ENCODE peak calls at places on chromosomes 3 and 15, in seven cellular contexts. One of them, this sample, is unnamed. For H3K9me3, the result is how much of the 10 kb centered on the place peaks cover.

GRCh38 chr3:69250014-69250413 is 127.6 kb upstream of the LMOD3 start:
- DNase-seq in endothelial cell of umbilical vein: no peak
- DNase-seq in upper lobe of right lung: no peak
- DNase-seq in right atrium auricular region: no peak
- DNase-seq in neuronal stem cell: peak
- DNase-seq in CD8-positive, alpha-beta T cell: peak
- DNase-seq in Peyer's patch: no peak
- DNase-seq in this sample: peak

GRCh38 chr15:96336643-96337353 is 6.3 kb downstream of the NR2F2 start:
- DNase-seq in Peyer's patch: no peak
- DNase-seq in right atrium auricular region: peak
- DNase-seq in neuronal stem cell: peak
- DNase-seq in CD8-positive, alpha-beta T cell: no peak
- DNase-seq in endothelial cell of umbilical vein: peak
- DNase-seq in upper lobe of right lung: no peak
- DNase-seq in this sample: no peak

GRCh38 chr15:29135702-29136426 is 133.8 kb downstream of the NSMCE3 start:
- DNase-seq in neuronal stem cell: no peak
- DNase-seq in upper lobe of right lung: peak
- DNase-seq in CD8-positive, alpha-beta T cell: no peak
- DNase-seq in right atrium auricular region: no peak
- DNase-seq in Peyer's patch: no peak
- DNase-seq in endothelial cell of umbilical vein: no peak
- DNase-seq in this sample: no peak

GRCh38 chr15:91203619-91204018 is 103.6 kb downstream of the SV2B start:
- DNase-seq in CD8-positive, alpha-beta T cell: no peak
- DNase-seq in neuronal stem cell: no peak
- DNase-seq in endothelial cell of umbilical vein: no peak
- DNase-seq in upper lobe of right lung: no peak
- DNase-seq in right atrium auricular region: no peak
- DNase-seq in Peyer's patch: no peak
- DNase-seq in this sample: no peak

GRCh38 chr15:52133510-52134220 is 21.1 kb upstream of the BCL2L10 start:
- DNase-seq in upper lobe of right lung: no peak
- DNase-seq in right atrium auricular region: no peak
- DNase-seq in endothelial cell of umbilical vein: no peak
- DNase-seq in Peyer's patch: no peak
- DNase-seq in neuronal stem cell: no peak
- DNase-seq in CD8-positive, alpha-beta T cell: no peak
- DNase-seq in this sample: no peak

GRCh38 chr3:128448491-128448890 is 18.2 kb downstream of the DNAJB8 start:
- DNase-seq in CD8-positive, alpha-beta T cell: no peak
- DNase-seq in neuronal stem cell: no peak
- DNase-seq in Peyer's patch: no peak
- DNase-seq in upper lobe of right lung: no peak
- DNase-seq in right atrium auricular region: no peak
- DNase-seq in endothelial cell of umbilical vein: no peak
- DNase-seq in this sample: no peak

GRCh38 chr3:194247350-194247740 is 103.8 kb downstream of the CPN2 start:
- DNase-seq in Peyer's patch: no peak
- DNase-seq in right atrium auricular region: no peak
- DNase-seq in CD8-positive, alpha-beta T cell: no peak
- DNase-seq in endothelial cell of umbilical vein: no peak
- DNase-seq in neuronal stem cell: no peak
- DNase-seq in upper lobe of right lung: no peak
- DNase-seq in this sample: no peak

GRCh38 chr15:90686435-90687218 is 30.5 kb upstream of the BLM start:
- DNase-seq in neuronal stem cell: no peak
- DNase-seq in right atrium auricular region: no peak
- DNase-seq in upper lobe of right lung: no peak
- DNase-seq in CD8-positive, alpha-beta T cell: no peak
- DNase-seq in endothelial cell of umbilical vein: no peak
- DNase-seq in Peyer's patch: no peak
- DNase-seq in this sample: no peak

GRCh38 chr3:172140499-172141391 is 101.4 kb downstream of the FNDC3B start:
- DNase-seq in right atrium auricular region: no peak
- DNase-seq in neuronal stem cell: no peak
- DNase-seq in endothelial cell of umbilical vein: peak
- DNase-seq in upper lobe of right lung: no peak
- DNase-seq in CD8-positive, alpha-beta T cell: no peak
- DNase-seq in Peyer's patch: no peak
- DNase-seq in this sample: no peak

GRCh38 chr15:96463376-96463775 is 132.9 kb downstream of the NR2F2 start:
- DNase-seq in Peyer's patch: no peak
- DNase-seq in endothelial cell of umbilical vein: no peak
- DNase-seq in neuronal stem cell: no peak
- DNase-seq in right atrium auricular region: no peak
- DNase-seq in CD8-positive, alpha-beta T cell: no peak
- DNase-seq in upper lobe of right lung: no peak
- DNase-seq in this sample: no peak

GRCh38 chr3:150673966-150674365 is 29.8 kb downstream of the ERICH6 start:
- DNase-seq in neuronal stem cell: no peak
- DNase-seq in endothelial cell of umbilical vein: no peak
- DNase-seq in CD8-positive, alpha-beta T cell: no peak
- DNase-seq in upper lobe of right lung: no peak
- DNase-seq in right atrium auricular region: no peak
- DNase-seq in Peyer's patch: no peak
- DNase-seq in this sample: no peak

GRCh38 chr15:65935391-65935790 is 66.1 kb downstream of the RAB11A start:
- DNase-seq in endothelial cell of umbilical vein: no peak
- DNase-seq in CD8-positive, alpha-beta T cell: no peak
- DNase-seq in Peyer's patch: no peak
- DNase-seq in right atrium auricular region: no peak
- DNase-seq in upper lobe of right lung: no peak
- DNase-seq in neuronal stem cell: no peak
- DNase-seq in this sample: no peak

GRCh38 chr3:77254967-77255831 is 215.3 kb downstream of the ROBO2 start:
- DNase-seq in Peyer's patch: no peak
- DNase-seq in neuronal stem cell: peak
- DNase-seq in right atrium auricular region: no peak
- DNase-seq in CD8-positive, alpha-beta T cell: no peak
- DNase-seq in upper lobe of right lung: no peak
- DNase-seq in endothelial cell of umbilical vein: peak
- DNase-seq in this sample: peak

GRCh38 chr3:122789585-122790273 is 3.9 kb downstream of the HSPBAP1 start:
- DNase-seq in right atrium auricular region: no peak
- DNase-seq in neuronal stem cell: no peak
- DNase-seq in endothelial cell of umbilical vein: no peak
- DNase-seq in upper lobe of right lung: no peak
- DNase-seq in Peyer's patch: no peak
- DNase-seq in CD8-positive, alpha-beta T cell: no peak
- DNase-seq in this sample: no peak

GRCh38 chr15:70271422-70272088 is 173.8 kb upstream of the TLE3 start:
- DNase-seq in neuronal stem cell: peak
- DNase-seq in endothelial cell of umbilical vein: peak
- DNase-seq in CD8-positive, alpha-beta T cell: no peak
- DNase-seq in right atrium auricular region: peak
- DNase-seq in Peyer's patch: no peak
- DNase-seq in upper lobe of right lung: no peak
- DNase-seq in this sample: peak

GRCh38 chr3:66298591-66298990 is 77.8 kb downstream of the SLC25A26 start:
- DNase-seq in endothelial cell of umbilical vein: no peak
- DNase-seq in neuronal stem cell: no peak
- DNase-seq in CD8-positive, alpha-beta T cell: no peak
- DNase-seq in right atrium auricular region: no peak
- DNase-seq in Peyer's patch: no peak
- DNase-seq in upper lobe of right lung: no peak
- DNase-seq in this sample: no peak

GRCh38 chr3:100629728-100630127 is 20.3 kb downstream of the ADGRG7 start:
- DNase-seq in CD8-positive, alpha-beta T cell: no peak
- DNase-seq in upper lobe of right lung: no peak
- DNase-seq in endothelial cell of umbilical vein: peak
- DNase-seq in Peyer's patch: no peak
- DNase-seq in neuronal stem cell: no peak
- DNase-seq in right atrium auricular region: no peak
- DNase-seq in this sample: no peak
- H3K4me3 ChIP-seq in CD8-positive, alpha-beta T cell: no peak
- H3K4me3 ChIP-seq in upper lobe of right lung: no peak
- H3K4me3 ChIP-seq in endothelial cell of umbilical vein: no peak
- H3K4me3 ChIP-seq in Peyer's patch: no peak
- H3K4me3 ChIP-seq in neuronal stem cell: no peak
- H3K4me3 ChIP-seq in right atrium auricular region: no peak
- H3K4me3 ChIP-seq in this sample: no peak

GRCh38 chr3:14448063-14448462 is 45.7 kb downstream of the SLC6A6 start:
- DNase-seq in endothelial cell of umbilical vein: no peak
- DNase-seq in Peyer's patch: no peak
- DNase-seq in upper lobe of right lung: no peak
- DNase-seq in right atrium auricular region: no peak
- DNase-seq in neuronal stem cell: no peak
- DNase-seq in CD8-positive, alpha-beta T cell: no peak
- DNase-seq in this sample: no peak

GRCh38 chr3:14446988-14447570 is 44.7 kb downstream of the SLC6A6 start:
- DNase-seq in neuronal stem cell: no peak
- DNase-seq in endothelial cell of umbilical vein: no peak
- DNase-seq in Peyer's patch: no peak
- DNase-seq in right atrium auricular region: no peak
- DNase-seq in CD8-positive, alpha-beta T cell: no peak
- DNase-seq in upper lobe of right lung: no peak
- DNase-seq in this sample: no peak

GRCh38 chr3:14448756-14449728 is 46.6 kb downstream of the SLC6A6 start:
- DNase-seq in CD8-positive, alpha-beta T cell: no peak
- DNase-seq in endothelial cell of umbilical vein: no peak
- DNase-seq in upper lobe of right lung: no peak
- DNase-seq in Peyer's patch: no peak
- DNase-seq in right atrium auricular region: no peak
- DNase-seq in neuronal stem cell: no peak
- DNase-seq in this sample: no peak

GRCh38 chr3:14444380-14444779 is 42.0 kb downstream of the SLC6A6 start:
- DNase-seq in CD8-positive, alpha-beta T cell: no peak
- DNase-seq in endothelial cell of umbilical vein: no peak
- DNase-seq in right atrium auricular region: no peak
- DNase-seq in upper lobe of right lung: no peak
- DNase-seq in neuronal stem cell: no peak
- DNase-seq in Peyer's patch: no peak
- DNase-seq in this sample: no peak

GRCh38 chr3:14445773-14446172 is 43.4 kb downstream of the SLC6A6 start:
- DNase-seq in endothelial cell of umbilical vein: no peak
- DNase-seq in upper lobe of right lung: no peak
- DNase-seq in neuronal stem cell: no peak
- DNase-seq in right atrium auricular region: no peak
- DNase-seq in CD8-positive, alpha-beta T cell: no peak
- DNase-seq in Peyer's patch: no peak
- DNase-seq in this sample: no peak
- H3K9me3 ChIP-seq in endothelial cell of umbilical vein: under half
- H3K9me3 ChIP-seq in upper lobe of right lung: under half
- H3K9me3 ChIP-seq in neuronal stem cell: under half
- H3K9me3 ChIP-seq in right atrium auricular region: under half
- H3K9me3 ChIP-seq in CD8-positive, alpha-beta T cell: under half
- H3K9me3 ChIP-seq in Peyer's patch: under half
- H3K9me3 ChIP-seq in this sample: under half

GRCh38 chr15:74431645-74432044 is 2.1 kb downstream of the SEMA7A start:
- DNase-seq in Peyer's patch: peak
- DNase-seq in CD8-positive, alpha-beta T cell: no peak
- DNase-seq in neuronal stem cell: no peak
- DNase-seq in upper lobe of right lung: no peak
- DNase-seq in right atrium auricular region: no peak
- DNase-seq in endothelial cell of umbilical vein: no peak
- DNase-seq in this sample: no peak
- H3K4me3 ChIP-seq in Peyer's patch: no peak
- H3K4me3 ChIP-seq in CD8-positive, alpha-beta T cell: no peak
- H3K4me3 ChIP-seq in neuronal stem cell: no peak
- H3K4me3 ChIP-seq in upper lobe of right lung: no peak
- H3K4me3 ChIP-seq in right atrium auricular region: no peak
- H3K4me3 ChIP-seq in endothelial cell of umbilical vein: no peak
- H3K4me3 ChIP-seq in this sample: no peak

DNA sequence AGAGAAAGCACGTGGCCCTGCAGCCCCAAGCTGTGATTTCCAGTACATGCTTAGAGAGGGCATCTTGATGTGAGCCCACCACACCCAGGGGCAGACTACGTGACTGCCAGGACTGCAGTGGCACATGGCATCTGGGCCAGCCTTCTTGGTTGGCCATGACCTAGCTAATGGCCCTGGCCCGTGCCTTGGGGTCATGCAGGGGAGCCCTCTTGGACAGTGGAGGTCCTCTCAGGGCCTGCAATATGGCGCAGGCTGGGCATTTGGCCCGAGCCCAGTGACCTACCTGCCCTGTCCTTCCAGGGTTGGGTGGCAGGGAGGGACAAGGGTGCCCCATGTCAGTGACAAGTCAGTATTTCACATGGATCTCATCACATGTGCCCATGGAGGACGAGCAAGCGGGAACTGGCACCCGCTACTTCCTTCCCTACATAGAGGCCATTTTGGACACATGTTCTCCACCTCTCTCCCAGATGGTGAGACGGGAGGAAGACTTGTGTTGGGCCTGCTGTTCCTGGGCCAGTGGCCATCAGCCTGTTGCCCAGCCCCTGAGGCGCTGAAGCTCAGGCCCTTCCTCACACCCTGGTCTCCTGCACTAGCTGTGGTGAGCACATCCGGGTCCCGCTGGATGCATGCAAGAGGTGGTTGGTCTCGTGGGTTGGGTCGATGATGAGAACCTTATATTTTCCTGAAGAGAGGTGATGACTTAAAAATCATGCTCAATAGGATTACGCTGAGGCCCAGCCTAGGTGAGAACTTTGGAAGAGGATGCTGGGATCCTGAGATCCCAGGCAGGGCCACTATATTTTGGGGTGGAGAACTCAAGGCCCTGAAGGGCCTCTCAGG is 195.6 kb downstream of the UBE3A start:
- DNase-seq in endothelial cell of umbilical vein: no peak
- DNase-seq in Peyer's patch: no peak
- DNase-seq in upper lobe of right lung: peak
- DNase-seq in neuronal stem cell: no peak
- DNase-seq in right atrium auricular region: peak
- DNase-seq in CD8-positive, alpha-beta T cell: peak
- DNase-seq in this sample: no peak
- H3K9me3 ChIP-seq in endothelial cell of umbilical vein: under half
- H3K9me3 ChIP-seq in Peyer's patch: under half
- H3K9me3 ChIP-seq in upper lobe of right lung: under half
- H3K9me3 ChIP-seq in neuronal stem cell: under half
- H3K9me3 ChIP-seq in right atrium auricular region: under half
- H3K9me3 ChIP-seq in CD8-positive, alpha-beta T cell: under half
- H3K9me3 ChIP-seq in this sample: under half

GRCh38 chr3:32817195-32817560 is 619 bp upstream of the TRIM71 start:
- DNase-seq in right atrium auricular region: no peak
- DNase-seq in endothelial cell of umbilical vein: no peak
- DNase-seq in upper lobe of right lung: peak
- DNase-seq in CD8-positive, alpha-beta T cell: no peak
- DNase-seq in Peyer's patch: no peak
- DNase-seq in neuronal stem cell: no peak
- DNase-seq in this sample: no peak

GRCh38 chr3:32814371-32814770 is 3.4 kb upstream of the TRIM71 start:
- DNase-seq in upper lobe of right lung: no peak
- DNase-seq in right atrium auricular region: no peak
- DNase-seq in neuronal stem cell: no peak
- DNase-seq in CD8-positive, alpha-beta T cell: no peak
- DNase-seq in Peyer's patch: no peak
- DNase-seq in endothelial cell of umbilical vein: no peak
- DNase-seq in this sample: no peak

GRCh38 chr3:32816439-32817194 is 1.2 kb upstream of the TRIM71 start:
- DNase-seq in neuronal stem cell: peak
- DNase-seq in right atrium auricular region: no peak
- DNase-seq in Peyer's patch: no peak
- DNase-seq in CD8-positive, alpha-beta T cell: no peak
- DNase-seq in upper lobe of right lung: peak
- DNase-seq in endothelial cell of umbilical vein: peak
- DNase-seq in this sample: peak

GRCh38 chr3:32817561-32818430 is at the start of gene TRIM71:
- DNase-seq in right atrium auricular region: no peak
- DNase-seq in upper lobe of right lung: peak
- DNase-seq in Peyer's patch: no peak
- DNase-seq in neuronal stem cell: no peak
- DNase-seq in endothelial cell of umbilical vein: no peak
- DNase-seq in CD8-positive, alpha-beta T cell: no peak
- DNase-seq in this sample: no peak

GRCh38 chr3:32815812-32816438 is 1.9 kb upstream of the TRIM71 start:
- DNase-seq in right atrium auricular region: no peak
- DNase-seq in CD8-positive, alpha-beta T cell: no peak
- DNase-seq in Peyer's patch: no peak
- DNase-seq in upper lobe of right lung: no peak
- DNase-seq in endothelial cell of umbilical vein: no peak
- DNase-seq in neuronal stem cell: no peak
- DNase-seq in this sample: no peak
- H3K4me3 ChIP-seq in right atrium auricular region: peak
- H3K4me3 ChIP-seq in CD8-positive, alpha-beta T cell: no peak
- H3K4me3 ChIP-seq in Peyer's patch: peak
- H3K4me3 ChIP-seq in upper lobe of right lung: peak
- H3K4me3 ChIP-seq in endothelial cell of umbilical vein: no peak
- H3K4me3 ChIP-seq in neuronal stem cell: peak
- H3K4me3 ChIP-seq in this sample: peak